ENCODE peak calls at places on chromosome 11, in four cellular contexts. One of them, this sample, is unnamed.

GRCh38 chr11:7167976-7168740 is 79.4 kb downstream of the RBMXL2 start:
- DNase-seq in K562: no peak
- DNase-seq in GM12878: no peak
- DNase-seq in H1: no peak
- DNase-seq in this sample: no peak

GRCh38 chr11:7098235-7098832 is 9.5 kb downstream of the RBMXL2 start:
- DNase-seq in K562: peak
- DNase-seq in GM12878: peak
- DNase-seq in H1: no peak
- DNase-seq in this sample: peak

GRCh38 chr11:3841426-3842304 is 906 bp upstream of the RHOG start:
- DNase-seq in K562: peak
- DNase-seq in GM12878: peak
- DNase-seq in H1: no peak
- DNase-seq in this sample: peak

GRCh38 chr11:115645631-115646271 is 141.5 kb upstream of the CADM1 start:
- DNase-seq in K562: peak
- DNase-seq in GM12878: no peak
- DNase-seq in H1: peak
- DNase-seq in this sample: peak

GRCh38 chr11:63802637-63803414 is 10.4 kb upstream of the SPINDOC start:
- DNase-seq in K562: peak
- DNase-seq in GM12878: no peak
- DNase-seq in H1: no peak
- DNase-seq in this sample: no peak

GRCh38 chr11:7418916-7419315 is 66.4 kb upstream of the OLFML1 start:
- DNase-seq in K562: no peak
- DNase-seq in GM12878: no peak
- DNase-seq in H1: no peak
- DNase-seq in this sample: peak

GRCh38 chr11:94553938-94554337 is 10.2 kb downstream of the FUT4 start:
- DNase-seq in K562: no peak
- DNase-seq in GM12878: no peak
- DNase-seq in H1: no peak
- DNase-seq in this sample: no peak

GRCh38 chr11:47156333-47156732 is 20.3 kb downstream of the ARFGAP2 start:
- DNase-seq in K562: no peak
- DNase-seq in GM12878: no peak
- DNase-seq in H1: no peak
- DNase-seq in this sample: no peak

GRCh38 chr11:107691003-107691402 is 20.9 kb downstream of the SLN start:
- DNase-seq in K562: no peak
- DNase-seq in GM12878: no peak
- DNase-seq in H1: no peak
- DNase-seq in this sample: no peak

GRCh38 chr11:13354335-13354734 is 76.7 kb downstream of the BMAL1 start:
- DNase-seq in K562: peak
- DNase-seq in GM12878: no peak
- DNase-seq in H1: no peak
- DNase-seq in this sample: no peak

GRCh38 chr11:8810331-8811301 is 100.4 kb upstream of the AKIP1 start:
- DNase-seq in K562: peak
- DNase-seq in GM12878: no peak
- DNase-seq in H1: peak
- DNase-seq in this sample: peak

DNA sequence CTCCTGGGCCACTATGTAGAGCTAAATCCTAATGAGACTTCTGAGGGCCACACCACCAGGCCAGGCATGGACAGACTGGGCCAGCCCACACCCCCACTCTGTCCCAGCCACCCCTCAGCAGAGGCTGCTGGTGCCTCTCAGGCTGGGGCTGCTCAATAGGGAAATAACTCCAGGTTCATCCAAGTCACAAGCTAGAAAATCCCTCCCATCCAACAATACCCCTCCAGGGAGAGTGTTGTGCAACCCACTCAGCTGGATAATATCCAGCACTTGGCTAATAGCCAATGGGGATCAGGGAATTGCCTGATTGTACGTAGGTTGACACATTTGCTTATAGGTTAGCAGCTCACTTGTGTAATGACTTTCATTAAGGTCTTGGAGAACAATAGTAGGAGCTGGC is 64.1 kb upstream of the WNT11 start:
- DNase-seq in K562: no peak
- DNase-seq in GM12878: no peak
- DNase-seq in H1: no peak
- DNase-seq in this sample: no peak
- TF ChIP-seq USF2 in K562: no peak
- TF ChIP-seq USF2 in GM12878: no peak
- TF ChIP-seq USF2 in H1: no peak
- TF ChIP-seq USF2 in this sample: no peak

DNA sequence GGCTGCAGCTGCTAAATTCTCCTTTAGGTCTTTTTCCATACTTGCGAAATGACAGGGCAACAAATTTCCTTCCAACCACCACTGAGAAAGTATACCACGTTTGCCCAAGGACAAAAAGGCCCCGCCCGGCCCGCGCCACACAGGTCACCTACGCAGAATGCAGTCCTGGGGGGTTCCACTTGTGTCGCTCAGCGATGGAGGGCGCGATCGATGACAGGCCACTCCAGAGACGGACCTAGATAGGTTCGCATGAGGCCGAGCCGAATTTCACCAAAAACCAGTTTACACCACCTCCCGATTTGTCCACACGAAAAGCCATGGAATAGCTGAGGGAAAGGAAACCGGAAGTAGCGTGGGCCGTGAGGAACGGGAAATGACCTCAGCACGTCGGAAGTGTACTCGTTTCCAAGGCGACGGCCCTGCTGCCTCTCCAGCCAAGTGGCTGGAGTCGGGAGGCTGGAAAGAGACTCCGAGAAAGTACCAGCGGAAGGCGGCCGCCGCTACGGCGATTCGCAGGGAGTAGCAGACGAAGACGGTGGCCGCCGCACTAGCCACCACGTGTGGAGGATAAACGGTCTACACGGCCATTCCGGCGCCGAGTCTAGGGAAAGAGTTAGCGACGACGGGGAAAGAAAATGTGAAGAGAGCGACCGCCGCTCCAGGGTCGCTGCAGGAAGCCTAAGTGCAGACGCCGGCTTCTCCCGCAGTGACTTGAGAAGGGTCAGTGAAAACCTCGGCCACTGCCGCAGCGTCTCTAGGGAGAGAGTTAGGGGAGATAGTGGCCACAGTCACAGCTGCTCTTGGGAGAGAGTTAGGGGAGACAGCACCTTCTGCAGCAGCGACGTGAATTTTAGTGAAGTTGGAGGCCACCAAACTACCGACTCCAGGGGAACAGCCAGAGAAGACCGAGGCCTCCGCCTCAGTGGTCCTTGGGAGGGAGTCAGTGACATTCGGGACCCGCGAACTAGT is at the start of gene ANKRD42:
- DNase-seq in K562: peak
- DNase-seq in GM12878: peak
- DNase-seq in H1: peak
- DNase-seq in this sample: peak
- TF ChIP-seq EP300 in K562: no peak
- TF ChIP-seq EP300 in GM12878: no peak
- TF ChIP-seq EP300 in H1: no peak
- TF ChIP-seq EP300 in this sample: no peak

GRCh38 chr11:35484435-35484834 is 41.0 kb downstream of the PAMR1 start:
- DNase-seq in K562: no peak
- DNase-seq in GM12878: no peak
- DNase-seq in H1: no peak
- DNase-seq in this sample: no peak
- TF ChIP-seq NRF1 in K562: no peak
- TF ChIP-seq NRF1 in GM12878: no peak
- TF ChIP-seq NRF1 in H1: no peak
- TF ChIP-seq NRF1 in this sample: no peak

DNA sequence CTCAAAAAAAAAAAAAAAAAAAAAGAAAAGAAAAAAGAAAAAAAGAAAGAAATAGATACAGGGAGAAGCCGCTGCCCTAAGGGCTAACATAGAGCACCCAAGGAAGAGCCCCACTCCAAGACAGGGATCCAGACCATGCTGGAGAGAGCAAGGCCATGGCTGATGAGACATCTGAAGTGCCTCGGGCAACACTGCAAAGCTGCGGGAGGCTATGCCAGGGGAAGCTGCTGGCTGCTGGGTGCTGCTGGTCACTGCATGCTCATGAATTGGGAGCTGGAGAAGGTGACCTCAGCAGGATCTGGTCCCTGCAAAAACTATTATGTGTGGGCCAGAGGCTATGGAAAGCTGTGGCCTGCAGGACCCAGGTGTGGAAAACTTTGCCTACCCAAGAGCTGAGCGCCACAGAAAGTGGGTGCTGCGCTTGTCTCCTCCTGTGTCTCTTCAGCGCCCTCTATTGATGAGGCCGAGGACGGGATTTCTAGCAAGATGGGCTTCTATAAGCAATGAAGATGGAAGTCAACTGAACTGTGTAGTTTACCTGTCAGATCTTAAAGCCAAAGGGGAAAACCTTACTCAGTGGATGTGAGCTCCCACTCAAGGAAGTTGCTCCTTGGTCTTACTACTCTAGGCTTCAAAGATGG is 17.3 kb upstream of the SLC29A2 start:
- DNase-seq in K562: peak
- DNase-seq in GM12878: no peak
- DNase-seq in H1: peak
- DNase-seq in this sample: peak
- TF ChIP-seq USF2 in K562: no peak
- TF ChIP-seq USF2 in GM12878: no peak
- TF ChIP-seq USF2 in H1: no peak
- TF ChIP-seq USF2 in this sample: no peak

DNA sequence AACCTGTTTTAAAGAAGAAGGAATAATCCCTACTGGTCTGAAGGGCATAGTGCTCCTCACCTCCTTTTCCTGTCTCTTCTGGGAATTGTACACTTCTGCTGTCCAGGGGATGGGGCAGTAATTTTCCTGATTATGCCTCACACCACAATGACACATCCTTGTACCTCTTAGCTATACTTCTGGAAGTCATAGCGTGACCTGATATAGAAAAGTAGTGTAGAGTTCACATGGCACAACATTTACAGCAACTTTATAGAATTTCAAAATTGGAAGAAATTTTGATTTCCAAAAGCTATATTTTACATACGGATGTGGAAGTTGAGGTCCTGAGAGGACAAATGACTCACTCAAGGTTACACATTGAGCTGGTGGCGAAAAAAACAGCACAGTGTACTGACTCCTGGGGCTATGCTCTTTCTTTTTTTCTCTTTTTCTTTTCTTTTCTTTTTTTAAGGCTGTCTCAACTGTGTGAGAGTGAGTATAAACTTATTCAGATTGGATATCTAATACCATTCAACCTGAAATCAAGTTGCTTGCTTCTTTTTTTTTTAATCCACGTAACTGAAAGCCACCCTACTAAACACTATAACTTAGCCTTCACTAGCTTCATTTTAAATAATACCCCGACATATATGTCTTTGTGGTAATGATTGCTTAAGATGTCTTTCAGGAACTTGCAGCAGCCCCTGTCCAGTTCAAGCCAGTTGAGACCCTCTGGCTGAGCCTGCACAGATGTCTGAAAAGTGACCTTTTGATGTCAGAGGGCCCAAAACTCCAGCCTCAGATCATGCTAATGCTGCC is 6.5 kb upstream of the CYP2R1 start:
- DNase-seq in K562: no peak
- DNase-seq in GM12878: no peak
- DNase-seq in H1: no peak
- DNase-seq in this sample: no peak
- TF ChIP-seq EP300 in K562: no peak
- TF ChIP-seq EP300 in GM12878: no peak
- TF ChIP-seq EP300 in H1: no peak
- TF ChIP-seq EP300 in this sample: no peak

DNA sequence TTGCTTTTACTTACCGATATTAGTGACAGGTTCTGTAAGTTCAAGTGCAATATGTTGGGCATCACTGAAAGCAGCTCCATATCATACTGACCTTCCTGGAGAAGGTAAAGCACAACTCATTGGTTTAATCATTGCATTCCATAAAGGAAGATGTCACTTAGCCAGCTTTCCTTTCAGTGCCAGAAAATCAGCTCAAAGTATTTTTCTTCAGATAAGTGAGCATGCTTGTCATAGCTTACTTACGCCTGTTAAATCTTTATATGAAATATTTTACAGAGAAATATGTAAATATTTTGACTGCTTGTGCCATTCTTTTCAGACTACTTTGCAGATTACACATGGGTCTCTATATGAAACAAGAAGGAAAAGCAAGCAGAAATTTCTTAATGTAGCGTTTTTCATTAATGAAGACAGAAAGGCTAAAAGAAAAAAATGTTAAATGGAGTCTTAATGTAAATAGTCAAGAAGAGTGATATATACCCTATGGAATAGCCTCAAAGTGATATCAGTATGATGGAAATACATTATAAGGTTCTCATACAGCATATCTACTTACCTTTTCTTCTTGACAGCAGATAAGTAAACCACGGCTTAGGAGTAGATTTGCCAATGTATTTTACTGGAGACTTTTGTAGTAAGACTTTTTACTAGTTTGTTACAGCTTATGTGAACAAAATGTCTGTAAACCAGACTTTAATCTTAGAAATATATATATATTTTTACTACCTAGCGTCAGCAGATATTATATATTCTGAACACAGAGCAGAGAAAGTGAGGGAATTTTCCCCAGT is 649.7 kb downstream of the METTL15 start:
- DNase-seq in K562: no peak
- DNase-seq in GM12878: no peak
- DNase-seq in H1: no peak
- DNase-seq in this sample: no peak
- TF ChIP-seq NRF1 in K562: no peak
- TF ChIP-seq NRF1 in GM12878: no peak
- TF ChIP-seq NRF1 in H1: no peak
- TF ChIP-seq NRF1 in this sample: no peak

This sample was measured in SK-N-SH.